ENCODE peak calls at places on chromosomes 5 and 9, in six cellular contexts. One of them, this sample, is unnamed.

GRCh38 chr5:83492331-83492730 is 20.8 kb downstream of the VCAN start:
- DNase-seq in transverse colon: no peak
- DNase-seq in neural crest cell: no peak
- DNase-seq in body of pancreas: no peak
- DNase-seq in AG04450: no peak
- DNase-seq in GM23338: no peak
- DNase-seq in this sample: no peak

GRCh38 chr5:150172147-150172546 is 5.6 kb downstream of the CDX1 start:
- DNase-seq in AG04450: peak
- DNase-seq in GM23338: no peak
- DNase-seq in transverse colon: no peak
- DNase-seq in neural crest cell: no peak
- DNase-seq in body of pancreas: no peak
- DNase-seq in this sample: no peak

GRCh38 chr5:125331987-125332628 is 585.7 kb upstream of the ZNF608 start:
- DNase-seq in neural crest cell: no peak
- DNase-seq in transverse colon: no peak
- DNase-seq in AG04450: no peak
- DNase-seq in GM23338: no peak
- DNase-seq in body of pancreas: no peak
- DNase-seq in this sample: no peak

GRCh38 chr5:96117863-96118651 is 156.4 kb upstream of the ELL2 start:
- DNase-seq in neural crest cell: no peak
- DNase-seq in GM23338: no peak
- DNase-seq in transverse colon: no peak
- DNase-seq in AG04450: no peak
- DNase-seq in body of pancreas: no peak
- DNase-seq in this sample: no peak

GRCh38 chr5:96788112-96788749 is 19.5 kb downstream of the ERAP1 start:
- DNase-seq in GM23338: no peak
- DNase-seq in AG04450: no peak
- DNase-seq in neural crest cell: no peak
- DNase-seq in body of pancreas: no peak
- DNase-seq in transverse colon: no peak
- DNase-seq in this sample: no peak

GRCh38 chr9:131732061-131732526 is 7.8 kb downstream of the RAPGEF1 start:
- DNase-seq in body of pancreas: no peak
- DNase-seq in AG04450: no peak
- DNase-seq in transverse colon: peak
- DNase-seq in GM23338: no peak
- DNase-seq in neural crest cell: no peak
- DNase-seq in this sample: no peak

GRCh38 chr5:150639751-150640150 is 709 bp upstream of the SYNPO start:
- DNase-seq in neural crest cell: no peak
- DNase-seq in transverse colon: no peak
- DNase-seq in GM23338: no peak
- DNase-seq in AG04450: no peak
- DNase-seq in body of pancreas: no peak
- DNase-seq in this sample: no peak

GRCh38 chr5:149215478-149216042 is 56.1 kb upstream of the AFAP1L1 start:
- DNase-seq in body of pancreas: peak
- DNase-seq in AG04450: peak
- DNase-seq in GM23338: no peak
- DNase-seq in transverse colon: no peak
- DNase-seq in neural crest cell: no peak
- DNase-seq in this sample: no peak

GRCh38 chr5:79086116-79086515 is 16.5 kb downstream of the BHMT2 start:
- DNase-seq in body of pancreas: no peak
- DNase-seq in GM23338: no peak
- DNase-seq in neural crest cell: no peak
- DNase-seq in transverse colon: no peak
- DNase-seq in AG04450: no peak
- DNase-seq in this sample: no peak

GRCh38 chr5:55507574-55507973 is 27.2 kb downstream of the PLPP1 start:
- DNase-seq in GM23338: no peak
- DNase-seq in transverse colon: no peak
- DNase-seq in body of pancreas: no peak
- DNase-seq in neural crest cell: no peak
- DNase-seq in AG04450: no peak
- DNase-seq in this sample: no peak

GRCh38 chr9:127897194-127897692 is 2.2 kb downstream of the ST6GALNAC6 start:
- DNase-seq in AG04450: peak
- DNase-seq in body of pancreas: peak
- DNase-seq in transverse colon: peak
- DNase-seq in neural crest cell: peak
- DNase-seq in GM23338: peak
- DNase-seq in this sample: peak

GRCh38 chr5:10863763-10864383 is 102.8 kb upstream of the DAP start:
- DNase-seq in body of pancreas: peak
- DNase-seq in neural crest cell: peak
- DNase-seq in AG04450: no peak
- DNase-seq in GM23338: peak
- DNase-seq in transverse colon: peak
- DNase-seq in this sample: peak

GRCh38 chr5:145943674-145944121 is 7.3 kb downstream of the SH3RF2 start:
- DNase-seq in body of pancreas: peak
- DNase-seq in transverse colon: peak
- DNase-seq in GM23338: no peak
- DNase-seq in neural crest cell: no peak
- DNase-seq in AG04450: no peak
- DNase-seq in this sample: peak

GRCh38 chr5:166720026-166720425 is 1571.4 kb upstream of the WWC1 start:
- DNase-seq in body of pancreas: no peak
- DNase-seq in AG04450: no peak
- DNase-seq in transverse colon: no peak
- DNase-seq in neural crest cell: no peak
- DNase-seq in GM23338: no peak
- DNase-seq in this sample: no peak

GRCh38 chr5:67353500-67353931 is 156.9 kb upstream of the CD180 start:
- DNase-seq in body of pancreas: peak
- DNase-seq in AG04450: no peak
- DNase-seq in transverse colon: peak
- DNase-seq in neural crest cell: no peak
- DNase-seq in GM23338: no peak
- DNase-seq in this sample: no peak

GRCh38 chr9:93679536-93680444 is 103.4 kb downstream of the PHF2 start:
- DNase-seq in neural crest cell: peak
- DNase-seq in body of pancreas: no peak
- DNase-seq in transverse colon: no peak
- DNase-seq in AG04450: no peak
- DNase-seq in GM23338: no peak
- DNase-seq in this sample: no peak

GRCh38 chr9:79570449-79571308 is 1.1 kb upstream of the TLE4 start:
- DNase-seq in body of pancreas: no peak
- DNase-seq in neural crest cell: peak
- DNase-seq in GM23338: peak
- DNase-seq in AG04450: no peak
- DNase-seq in transverse colon: peak
- DNase-seq in this sample: peak

GRCh38 chr5:60374409-60374808 is 325.6 kb downstream of the DEPDC1B start:
- DNase-seq in neural crest cell: no peak
- DNase-seq in transverse colon: no peak
- DNase-seq in body of pancreas: no peak
- DNase-seq in GM23338: no peak
- DNase-seq in AG04450: no peak
- DNase-seq in this sample: no peak

GRCh38 chr5:17067657-17068392 is 131.7 kb upstream of the MYO10 start:
- DNase-seq in body of pancreas: no peak
- DNase-seq in AG04450: no peak
- DNase-seq in neural crest cell: no peak
- DNase-seq in transverse colon: no peak
- DNase-seq in GM23338: no peak
- DNase-seq in this sample: no peak

GRCh38 chr5:124725040-124725434 is 21.4 kb downstream of the ZNF608 start:
- DNase-seq in AG04450: no peak
- DNase-seq in transverse colon: no peak
- DNase-seq in GM23338: peak
- DNase-seq in body of pancreas: no peak
- DNase-seq in neural crest cell: no peak
- DNase-seq in this sample: no peak

DNA sequence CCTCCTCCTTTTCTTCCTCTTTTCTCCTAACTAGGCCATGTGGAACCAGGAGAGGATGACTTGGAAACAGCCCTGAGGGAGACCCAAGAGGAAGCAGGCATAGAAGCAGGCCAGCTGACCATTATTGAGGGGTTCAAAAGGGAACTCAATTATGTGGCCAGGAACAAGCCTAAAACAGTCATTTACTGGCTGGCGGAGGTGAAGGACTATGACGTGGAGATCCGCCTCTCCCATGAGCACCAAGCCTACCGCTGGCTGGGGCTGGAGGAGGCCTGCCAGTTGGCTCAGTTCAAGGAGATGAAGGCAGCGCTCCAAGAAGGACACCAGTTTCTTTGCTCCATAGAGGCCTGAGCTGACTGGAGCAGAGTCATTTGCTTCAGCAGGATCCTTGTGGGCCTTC is 13.7 kb downstream of the NUDT2 start:
- DNase-seq in AG04450: no peak
- DNase-seq in neural crest cell: no peak
- DNase-seq in transverse colon: peak
- DNase-seq in GM23338: no peak
- DNase-seq in body of pancreas: peak
- DNase-seq in this sample: no peak
- TF ChIP-seq CTCF in AG04450: no peak
- TF ChIP-seq CTCF in neural crest cell: no peak
- TF ChIP-seq CTCF in transverse colon: no peak
- TF ChIP-seq CTCF in GM23338: no peak
- TF ChIP-seq CTCF in body of pancreas: no peak
- TF ChIP-seq CTCF in this sample: no peak

GRCh38 chr5:75335952-75336624 is 932 bp upstream of the HMGCR start:
- DNase-seq in neural crest cell: no peak
- DNase-seq in GM23338: peak
- DNase-seq in body of pancreas: peak
- DNase-seq in AG04450: peak
- DNase-seq in transverse colon: peak
- DNase-seq in this sample: peak

GRCh38 chr5:75330404-75330803 is 6.6 kb upstream of the HMGCR start:
- DNase-seq in AG04450: no peak
- DNase-seq in neural crest cell: no peak
- DNase-seq in transverse colon: no peak
- DNase-seq in body of pancreas: no peak
- DNase-seq in GM23338: no peak
- DNase-seq in this sample: no peak

GRCh38 chr5:75336625-75337336 is at the start of gene HMGCR:
- DNase-seq in neural crest cell: peak
- DNase-seq in AG04450: peak
- DNase-seq in body of pancreas: peak
- DNase-seq in transverse colon: peak
- DNase-seq in GM23338: peak
- DNase-seq in this sample: peak

GRCh38 chr5:75335486-75335885 is 1.5 kb upstream of the HMGCR start:
- DNase-seq in GM23338: no peak
- DNase-seq in transverse colon: no peak
- DNase-seq in AG04450: no peak
- DNase-seq in neural crest cell: no peak
- DNase-seq in body of pancreas: no peak
- DNase-seq in this sample: no peak

DNA sequence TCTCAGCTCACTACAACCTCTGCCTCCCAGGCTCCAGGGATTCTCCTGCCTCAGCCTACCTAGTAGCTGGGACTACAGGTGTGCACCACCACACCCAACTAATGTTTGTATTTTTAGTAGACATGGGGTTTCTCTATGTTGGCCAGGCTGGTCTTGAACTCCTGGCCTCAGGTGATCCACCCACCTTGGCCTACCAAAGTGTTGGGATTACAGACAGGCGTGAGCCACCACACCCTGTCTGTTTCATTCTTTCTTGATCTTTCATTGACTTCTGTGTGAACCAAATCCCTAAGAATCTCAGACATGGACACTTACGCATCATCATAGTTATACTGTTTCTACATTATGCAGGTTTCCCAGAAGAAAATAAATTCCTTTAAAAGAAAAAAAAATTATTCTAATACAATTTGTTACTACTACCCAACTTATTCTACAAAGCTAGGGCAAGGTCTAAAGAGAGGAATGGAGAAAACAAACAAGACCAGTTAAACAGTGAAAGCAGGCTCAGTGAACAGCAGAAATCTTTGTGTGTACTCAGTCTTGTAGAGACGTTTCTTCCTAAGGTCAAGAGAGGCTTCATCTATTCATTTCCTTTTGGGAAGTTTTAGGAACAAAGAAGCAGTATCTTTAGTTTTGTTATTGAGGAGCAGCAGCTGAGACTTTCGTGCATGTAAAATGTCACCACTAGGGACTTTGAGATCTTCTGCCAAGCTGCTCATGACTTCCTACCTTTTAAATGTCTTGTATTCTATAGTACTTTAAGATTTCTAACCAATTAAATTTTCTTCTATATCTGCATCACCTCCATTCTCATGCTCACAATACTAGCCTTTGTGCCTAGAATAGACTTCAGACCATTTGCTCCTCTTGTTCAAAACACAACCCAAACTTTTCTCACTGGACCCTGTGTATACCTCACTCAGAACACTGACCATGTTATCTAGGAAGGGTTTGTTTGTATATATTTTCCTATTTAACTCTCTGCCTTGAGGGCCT is 5.6 kb upstream of the HMGCR start:
- DNase-seq in transverse colon: no peak
- DNase-seq in body of pancreas: no peak
- DNase-seq in GM23338: peak
- DNase-seq in neural crest cell: no peak
- DNase-seq in AG04450: no peak
- DNase-seq in this sample: no peak
- TF ChIP-seq CTCF in transverse colon: no peak
- TF ChIP-seq CTCF in body of pancreas: no peak
- TF ChIP-seq CTCF in GM23338: no peak
- TF ChIP-seq CTCF in neural crest cell: peak
- TF ChIP-seq CTCF in AG04450: no peak
- TF ChIP-seq CTCF in this sample: peak

GRCh38 chr9:15353892-15354291 is 46.9 kb upstream of the TTC39B start:
- DNase-seq in neural crest cell: no peak
- DNase-seq in transverse colon: no peak
- DNase-seq in GM23338: no peak
- DNase-seq in AG04450: no peak
- DNase-seq in body of pancreas: no peak
- DNase-seq in this sample: no peak

GRCh38 chr9:15354713-15355112 is 47.7 kb upstream of the TTC39B start:
- DNase-seq in neural crest cell: no peak
- DNase-seq in body of pancreas: no peak
- DNase-seq in transverse colon: no peak
- DNase-seq in AG04450: no peak
- DNase-seq in GM23338: peak
- DNase-seq in this sample: no peak

GRCh38 chr9:15349892-15350761 is 43.1 kb upstream of the TTC39B start:
- DNase-seq in GM23338: no peak
- DNase-seq in AG04450: no peak
- DNase-seq in body of pancreas: no peak
- DNase-seq in neural crest cell: no peak
- DNase-seq in transverse colon: peak
- DNase-seq in this sample: peak

GRCh38 chr9:15355669-15356068 is 48.7 kb upstream of the TTC39B start:
- DNase-seq in GM23338: peak
- DNase-seq in body of pancreas: no peak
- DNase-seq in AG04450: no peak
- DNase-seq in neural crest cell: no peak
- DNase-seq in transverse colon: no peak
- DNase-seq in this sample: no peak

GRCh38 chr9:15352301-15352700 is 45.3 kb upstream of the TTC39B start:
- DNase-seq in AG04450: no peak
- DNase-seq in transverse colon: no peak
- DNase-seq in body of pancreas: no peak
- DNase-seq in GM23338: no peak
- DNase-seq in neural crest cell: no peak
- DNase-seq in this sample: no peak
- TF ChIP-seq CTCF in AG04450: no peak
- TF ChIP-seq CTCF in transverse colon: no peak
- TF ChIP-seq CTCF in body of pancreas: no peak
- TF ChIP-seq CTCF in GM23338: no peak
- TF ChIP-seq CTCF in neural crest cell: no peak
- TF ChIP-seq CTCF in this sample: no peak

GRCh38 chr5:40669606-40670005 is 10.1 kb upstream of the PTGER4 start:
- DNase-seq in neural crest cell: no peak
- DNase-seq in GM23338: no peak
- DNase-seq in transverse colon: no peak
- DNase-seq in body of pancreas: no peak
- DNase-seq in AG04450: no peak
- DNase-seq in this sample: no peak
- TF ChIP-seq CTCF in neural crest cell: no peak
- TF ChIP-seq CTCF in GM23338: no peak
- TF ChIP-seq CTCF in transverse colon: no peak
- TF ChIP-seq CTCF in body of pancreas: no peak
- TF ChIP-seq CTCF in AG04450: no peak
- TF ChIP-seq CTCF in this sample: no peak

This sample was measured in BE2C.